ENCODE peak calls at places on chromosome 17, in nine cellular contexts. J is heart left ventricle, T is left lung, K is Caco-2, L is stomach, Y is neural progenitor cell, Q is GM06990, O is pancreas, C is heart right ventricle. N is an unnamed sample.

GRCh38 chr17:78557598-78558039 is 19.6 kb downstream of the DNAH17 start:
- DNase-seq in J (no peak), Q (no peak), O (no peak), Y (no peak), K (no peak), T (no peak), C (no peak), L (no peak), N (no peak)

GRCh38 chr17:68035131-68035522 is 408 bp upstream of the KPNA2 start:
- DNase-seq in C (peak), O (peak), L (peak), K (peak), Y (peak), J (peak), Q (no peak), T (peak), N (no peak)

GRCh38 chr17:74424658-74425057 is 7.2 kb upstream of the GPRC5C start:
- DNase-seq in Q (no peak), Y (no peak), C (peak), L (no peak), K (no peak), T (no peak), O (peak), J (peak), N (no peak)

GRCh38 chr17:3804503-3804931 is 3.5 kb upstream of the ITGAE start:
- DNase-seq in O (no peak), J (no peak), T (no peak), C (no peak), Y (no peak), K (no peak), Q (peak), L (no peak), N (no peak)

GRCh38 chr17:29158515-29159275 is 21.5 kb downstream of the MYO18A start:
- DNase-seq in Q (no peak), Y (no peak), L (no peak), K (peak), T (no peak), C (no peak), O (no peak), J (no peak), N (no peak)

GRCh38 chr17:74892974-74893911 is at the start of gene FADS6:
- DNase-seq in Y (peak), J (no peak), Q (no peak), L (no peak), T (no peak), C (no peak), K (peak), O (no peak), N (no peak)

GRCh38 chr17:33955461-33955860 is 299.6 kb upstream of the CCL2 start:
- DNase-seq in Y (no peak), J (no peak), T (no peak), Q (no peak), C (no peak), K (no peak), O (no peak), L (no peak), N (no peak)

GRCh38 chr17:50027639-50028206 is 28.2 kb upstream of the ITGA3 start:
- DNase-seq in C (peak), T (peak), Q (no peak), O (no peak), Y (no peak), K (no peak), J (peak), L (peak), N (no peak)

GRCh38 chr17:36504156-36504545 is 17.7 kb downstream of the ZNHIT3 start:
- DNase-seq in T (no peak), K (no peak), L (no peak), J (no peak), C (no peak), Y (no peak), O (no peak), Q (no peak), N (no peak)

GRCh38 chr17:75622771-75623273 is 10.4 kb upstream of the SMIM5 start:
- DNase-seq in K (no peak), Y (no peak), Q (no peak), C (no peak), J (no peak), T (no peak), O (no peak), L (no peak), N (no peak)

GRCh38 chr17:61057257-61057656 is 342.4 kb upstream of the TBX2 start:
- DNase-seq in Y (no peak), L (no peak), J (no peak), T (no peak), Q (peak), O (no peak), C (no peak), K (no peak), N (no peak)

GRCh38 chr17:15947976-15948752 is 3.2 kb downstream of the ADORA2B start:
- DNase-seq in T (no peak), Y (no peak), O (no peak), Q (no peak), K (no peak), J (no peak), C (no peak), L (no peak), N (no peak)

GRCh38 chr17:64938925-64939474 is 19.7 kb upstream of the LRRC37A3 start:
- DNase-seq in T (peak), C (peak), J (peak), Q (peak), Y (peak), K (peak), O (peak), L (peak), N (peak)

GRCh38 chr17:3635474-3636153 is 436 bp downstream of the SHPK start:
- DNase-seq in C (no peak), T (no peak), K (peak), O (peak), Y (no peak), Q (no peak), L (no peak), J (no peak), N (no peak)

GRCh38 chr17:41556931-41557330 is 14.9 kb downstream of the KRT9 start:
- DNase-seq in J (no peak), T (no peak), L (no peak), O (no peak), K (no peak), Y (no peak), C (no peak), Q (no peak), N (no peak)

GRCh38 chr17:4247361-4247980 is 16.3 kb downstream of the ANKFY1 start:
- DNase-seq in K (no peak), L (no peak), C (no peak), Y (no peak), T (no peak), J (no peak), O (no peak), Q (no peak), N (no peak)

GRCh38 chr17:596763-597644 is 117.6 kb downstream of the VPS53 start:
- DNase-seq in Q (no peak), K (no peak), C (no peak), L (no peak), O (no peak), J (no peak), Y (no peak), T (no peak), N (no peak)

GRCh38 chr17:32514587-32514986 is 27.8 kb downstream of the CDK5R1 start:
- DNase-seq in C (no peak), J (no peak), Q (no peak), Y (no peak), T (no peak), L (no peak), O (no peak), K (no peak), N (no peak)

GRCh38 chr17:59812139-59812538 is 80.6 kb downstream of the TUBD1 start:
- DNase-seq in J (no peak), T (no peak), K (no peak), Q (no peak), Y (no peak), L (no peak), C (no peak), O (no peak), N (no peak)

GRCh38 chr17:39661744-39662541 is 3.2 kb upstream of the TCAP start:
- DNase-seq in O (no peak), Y (no peak), J (no peak), K (no peak), C (no peak), L (no peak), T (no peak), Q (no peak), N (no peak)

DNA sequence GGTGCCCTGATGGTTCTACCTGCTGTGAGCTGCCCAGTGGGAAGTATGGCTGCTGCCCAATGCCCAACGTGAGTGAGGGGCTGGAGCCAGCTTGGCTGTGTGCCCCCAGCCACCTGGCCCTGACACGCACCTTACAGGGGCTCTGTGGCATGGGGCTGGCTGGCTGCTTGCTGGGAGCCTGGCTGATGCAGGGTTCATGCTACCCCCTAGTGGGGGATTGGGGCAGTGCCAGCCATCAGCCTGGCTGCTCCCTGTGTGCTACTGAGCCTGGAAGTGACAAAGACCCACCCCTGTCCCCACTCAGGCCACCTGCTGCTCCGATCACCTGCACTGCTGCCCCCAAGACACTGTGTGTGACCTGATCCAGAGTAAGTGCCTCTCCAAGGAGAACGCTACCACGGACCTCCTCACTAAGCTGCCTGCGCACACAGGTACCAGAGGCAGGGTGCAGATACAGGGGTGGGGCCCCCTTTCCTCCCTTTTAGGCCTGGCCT is 5.7 kb downstream of the GRN start:
- DNase-seq in O (peak), K (peak), T (no peak), Q (peak), L (peak), C (peak), Y (peak), J (peak), N (peak)
- TF ChIP-seq CTCF in O (peak), K (peak), T (peak), Q (peak), L (no peak), C (peak), Y (peak), J (peak), N (peak)

GRCh38 chr17:2056221-2057129 is 1.6 kb downstream of the HIC1 start:
- DNase-seq in T (peak), L (no peak), J (no peak), Y (peak), K (no peak), C (no peak), Q (peak), O (no peak), N (no peak)
- TF ChIP-seq CTCF in T (peak), L (no peak), J (no peak), Y (no peak), K (no peak), C (no peak), Q (peak), O (no peak), N (no peak)

GRCh38 chr17:9468532-9468931 is 107.1 kb downstream of the STX8 start:
- DNase-seq in J (no peak), Q (no peak), Y (no peak), K (no peak), L (no peak), C (no peak), T (no peak), O (peak), N (no peak)
- TF ChIP-seq CTCF in J (no peak), Q (no peak), Y (no peak), K (no peak), L (no peak), C (no peak), T (no peak), O (no peak), N (no peak)

GRCh38 chr17:57438031-57438731 is 181.9 kb downstream of the MSI2 start:
- DNase-seq in O (no peak), C (no peak), Q (no peak), J (no peak), T (no peak), L (no peak), K (no peak), Y (no peak), N (no peak)

GRCh38 chr17:57441270-57441600 is 184.9 kb downstream of the MSI2 start:
- DNase-seq in C (no peak), Q (no peak), J (no peak), Y (no peak), K (no peak), T (no peak), L (no peak), O (no peak), N (no peak)

GRCh38 chr17:57442401-57442823 is 186.1 kb downstream of the MSI2 start:
- DNase-seq in T (no peak), C (no peak), K (no peak), J (no peak), Q (no peak), Y (no peak), L (no peak), O (no peak), N (no peak)

GRCh38 chr17:57442914-57443571 is 186.7 kb downstream of the MSI2 start:
- DNase-seq in J (peak), Y (no peak), K (no peak), Q (peak), C (peak), L (peak), O (no peak), T (no peak), N (no peak)

GRCh38 chr17:57440522-57441269 is 184.4 kb downstream of the MSI2 start:
- DNase-seq in J (peak), O (no peak), K (no peak), L (peak), C (peak), T (no peak), Y (peak), Q (no peak), N (peak)
- TF ChIP-seq CTCF in J (peak), O (no peak), K (no peak), L (no peak), C (peak), T (no peak), Y (peak), Q (no peak), N (no peak)

GRCh38 chr17:2170023-2170422 is 115.1 kb downstream of the HIC1 start:
- DNase-seq in J (no peak), L (no peak), O (no peak), C (no peak), Y (peak), T (no peak), Q (no peak), K (peak), N (no peak)
- TF ChIP-seq CTCF in J (no peak), L (no peak), O (no peak), C (no peak), Y (peak), T (no peak), Q (peak), K (peak), N (peak)

DNA sequence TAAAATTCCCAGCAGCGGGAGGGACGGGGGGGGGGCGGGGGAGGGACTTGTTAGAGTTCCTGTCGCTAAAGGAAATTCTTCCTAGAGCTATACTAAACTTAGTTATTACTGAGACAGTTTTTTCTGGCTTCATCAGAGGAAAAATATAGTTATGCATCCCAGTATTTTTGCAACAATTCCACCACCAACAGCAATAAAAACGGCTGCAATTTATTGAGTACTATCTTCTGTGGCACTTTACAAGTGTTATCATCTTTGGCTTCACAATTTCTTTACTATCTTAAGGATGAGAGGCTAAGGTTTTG is 6.9 kb upstream of the DHRS7B start:
- DNase-seq in L (no peak), T (no peak), K (no peak), J (no peak), C (no peak), Y (no peak), Q (no peak), O (no peak), N (no peak)
- TF ChIP-seq CTCF in L (no peak), T (no peak), K (no peak), J (no peak), C (no peak), Y (no peak), Q (no peak), O (no peak), N (peak)

DNA sequence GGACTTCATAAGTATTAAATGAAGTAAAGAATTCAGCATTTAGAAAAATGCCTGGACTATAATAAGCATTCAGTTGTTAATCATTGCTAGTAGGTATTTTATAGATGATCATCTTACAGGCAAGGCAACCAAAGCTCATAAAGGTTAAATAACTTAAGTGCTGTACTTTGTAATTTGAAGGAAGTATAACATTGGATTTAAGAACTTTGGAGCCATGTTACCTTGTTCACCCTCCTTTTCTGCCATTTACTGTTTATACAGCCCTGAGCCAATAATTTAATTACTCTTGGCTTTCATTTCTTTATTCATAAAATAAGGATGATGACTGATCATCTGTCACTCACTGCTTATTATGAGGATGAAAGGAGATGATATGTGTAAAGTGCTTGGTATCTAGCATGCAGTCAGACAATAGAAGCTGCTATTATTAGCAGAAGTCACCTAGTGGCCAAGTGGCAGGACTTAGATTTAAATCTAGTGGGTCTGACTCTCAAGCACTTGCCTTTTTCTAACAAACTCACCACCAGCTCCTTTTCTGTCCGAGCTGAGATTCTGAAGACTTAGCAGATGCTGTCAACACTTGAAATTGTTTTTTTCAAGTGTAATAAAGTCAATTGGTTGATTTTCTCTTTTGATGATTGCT is 18.2 kb upstream of the DDX52 start:
- DNase-seq in O (no peak), Y (no peak), J (no peak), C (no peak), K (no peak), T (no peak), Q (no peak), L (no peak), N (no peak)
- TF ChIP-seq CTCF in O (no peak), Y (peak), J (no peak), C (no peak), K (no peak), T (no peak), Q (no peak), L (no peak), N (no peak)

GRCh38 chr17:79924639-79924976 is 85.4 kb upstream of the CBX4 start:
- DNase-seq in C (no peak), L (no peak), J (no peak), T (no peak), O (no peak), Q (no peak), K (no peak), Y (no peak), N (no peak)
- TF ChIP-seq CTCF in C (no peak), L (no peak), J (no peak), T (no peak), O (no peak), Q (no peak), K (no peak), Y (no peak), N (no peak)

DNA sequence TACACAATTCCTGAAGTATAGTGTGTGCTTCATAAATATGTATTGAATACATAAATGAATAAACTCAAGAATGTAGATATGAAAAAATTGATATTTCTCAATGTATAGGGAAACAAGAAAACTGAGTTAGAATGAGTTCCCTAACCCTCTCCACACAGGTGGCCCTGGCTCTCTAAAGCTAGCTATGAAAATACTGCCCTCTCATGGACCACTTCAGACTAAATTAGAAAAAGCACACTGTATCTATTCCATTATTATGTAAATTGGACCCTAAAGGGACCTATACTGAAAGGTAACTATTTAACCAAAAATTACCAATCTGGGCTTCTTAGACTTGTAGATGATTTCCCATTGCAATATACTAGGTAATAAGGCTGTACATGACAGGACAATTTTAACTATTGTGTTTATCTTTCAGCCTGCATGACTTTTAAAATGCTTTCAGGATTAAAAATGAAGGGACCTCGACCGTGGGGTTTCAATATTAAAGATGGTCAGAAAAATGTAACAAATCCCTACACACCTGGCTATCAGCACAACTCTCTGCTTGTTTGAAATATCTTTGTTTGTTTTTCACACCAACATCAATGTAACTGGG is 672.5 kb upstream of the KIF2B start:
- DNase-seq in J (no peak), C (no peak), Q (no peak), L (no peak), T (no peak), K (peak), O (no peak), Y (peak), N (no peak)
- TF ChIP-seq CTCF in J (no peak), C (no peak), Q (no peak), L (no peak), T (no peak), K (peak), O (no peak), Y (peak), N (no peak)

N was measured in natural killer cell.